ENCODE peak calls at places on chromosome 9, in six cellular contexts. W is esophagus muscularis mucosa, U is ovary, T is tibial nerve, H is stomach, F is gastrocnemius medialis. C is an unnamed sample.

GRCh38 chr9:38054653-38055052 is 14.4 kb downstream of the SHB start:
- DNase-seq in U (no peak), W (no peak), T (no peak), F (no peak), H (no peak), C (no peak)

GRCh38 chr9:10232352-10232930 is 380.4 kb downstream of the PTPRD start:
- DNase-seq in U (no peak), H (peak), T (no peak), F (no peak), W (no peak), C (no peak)

GRCh38 chr9:37650873-37651768 is at the start of gene FRMPD1:
- DNase-seq in H (peak), T (no peak), F (peak), U (peak), W (no peak), C (no peak)

GRCh38 chr9:130527651-130528310 is 51.6 kb upstream of the FUBP3 start:
- DNase-seq in H (no peak), F (no peak), T (no peak), U (no peak), W (no peak), C (no peak)

GRCh38 chr9:90940280-90940679 is 138.7 kb downstream of the SYK start:
- DNase-seq in T (no peak), H (no peak), F (no peak), U (no peak), W (no peak), C (no peak)

GRCh38 chr9:89534888-89535287 is 37.0 kb upstream of the SEMA4D start:
- DNase-seq in H (no peak), F (no peak), T (no peak), W (no peak), U (no peak), C (no peak)

GRCh38 chr9:38141751-38142150 is 72.7 kb upstream of the SHB start:
- DNase-seq in H (no peak), U (no peak), W (no peak), F (no peak), T (no peak), C (no peak)

GRCh38 chr9:116978155-116978554 is 291.1 kb downstream of the TRIM32 start:
- DNase-seq in W (peak), F (no peak), H (no peak), T (no peak), U (no peak), C (no peak)

GRCh38 chr9:16268037-16269010 is 602.1 kb downstream of the BNC2 start:
- DNase-seq in H (no peak), U (no peak), F (no peak), T (no peak), W (no peak), C (no peak)

GRCh38 chr9:130036099-130036498 is 6.9 kb downstream of the FNBP1 start:
- DNase-seq in U (no peak), W (no peak), H (no peak), T (no peak), F (no peak), C (no peak)

GRCh38 chr9:17003576-17004240 is 131.1 kb upstream of the CNTLN start:
- DNase-seq in T (no peak), W (no peak), F (no peak), H (no peak), U (no peak), C (no peak)

GRCh38 chr9:19498015-19498414 is 89.2 kb downstream of the ACER2 start:
- DNase-seq in F (no peak), W (peak), H (no peak), U (no peak), T (no peak), C (no peak)

GRCh38 chr9:15400281-15400941 is 22.3 kb upstream of the SNAPC3 start:
- DNase-seq in U (no peak), W (no peak), H (no peak), T (no peak), F (no peak), C (no peak)

GRCh38 chr9:137307255-137308101 is 5.4 kb upstream of the NRARP start:
- DNase-seq in W (no peak), F (no peak), U (peak), H (no peak), T (no peak), C (no peak)

GRCh38 chr9:34684816-34685215 is 6.3 kb downstream of the CCL19 start:
- DNase-seq in F (no peak), U (no peak), H (no peak), T (no peak), W (no peak), C (no peak)

GRCh38 chr9:94802795-94803194 is 76.3 kb downstream of the AOPEP start:
- DNase-seq in H (no peak), F (no peak), T (no peak), W (no peak), U (no peak), C (no peak)
- H3K27ac ChIP-seq in H (no peak), F (no peak), T (no peak), W (no peak), U (no peak), C (peak)

DNA sequence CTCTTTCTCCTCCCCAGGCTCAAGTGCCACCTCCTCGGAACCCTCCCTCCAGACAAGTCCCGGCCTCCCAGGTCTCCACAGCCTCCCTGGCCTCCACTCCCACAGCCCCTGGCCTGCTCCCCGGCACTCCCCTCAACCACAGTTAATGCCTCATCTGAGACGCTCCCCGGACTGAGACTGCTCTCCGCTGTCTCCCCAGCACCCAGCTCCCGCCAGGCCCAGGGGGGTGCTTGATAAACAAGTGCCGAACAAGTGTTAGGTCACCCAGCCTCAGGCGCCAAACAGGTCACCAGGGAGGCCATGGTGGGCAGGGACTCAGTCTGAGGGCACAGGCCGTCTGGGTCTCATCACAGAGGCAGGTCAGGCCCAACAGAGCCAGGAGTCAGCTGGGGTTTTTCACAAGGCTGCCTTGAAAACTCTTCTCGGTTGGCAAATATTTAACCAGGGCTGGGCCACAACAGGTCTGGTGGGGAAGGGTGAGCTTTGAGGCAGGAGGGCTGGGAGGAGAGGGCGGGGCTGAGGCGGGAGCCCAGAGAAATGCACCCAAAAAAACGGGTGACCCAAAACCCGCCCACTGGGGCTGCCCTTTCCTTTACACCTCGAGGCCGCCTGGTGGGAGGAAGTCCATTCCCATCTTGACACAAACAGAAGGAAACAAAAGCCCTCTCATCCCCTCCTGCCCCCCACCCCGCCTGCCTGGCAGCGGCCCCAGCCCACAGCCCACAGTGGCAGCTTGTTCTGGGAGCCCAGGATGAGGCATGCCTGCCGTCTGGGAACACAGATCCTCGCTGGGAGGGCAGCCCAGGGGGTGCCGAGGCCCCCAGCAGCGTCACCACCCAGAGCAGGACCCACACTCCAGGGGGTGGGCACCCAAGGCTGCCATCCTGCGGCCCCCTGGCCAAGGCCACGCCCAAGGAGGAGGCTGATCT is 66.6 kb upstream of the STXBP1 start:
- DNase-seq in U (peak), F (no peak), W (no peak), T (peak), H (peak), C (peak)
- TF ChIP-seq CTCF in U (no peak), F (no peak), W (no peak), T (peak), H (no peak), C (no peak)

GRCh38 chr9:131734165-131734610 is 5.7 kb downstream of the RAPGEF1 start:
- DNase-seq in W (no peak), T (no peak), F (peak), U (no peak), H (peak), C (no peak)
- H3K4me3 ChIP-seq in W (no peak), T (no peak), F (no peak), U (no peak), H (no peak), C (no peak)

GRCh38 chr9:134794726-134795370 is 85.8 kb upstream of the FCN2 start:
- DNase-seq in F (no peak), H (no peak), U (no peak), T (no peak), W (no peak), C (no peak)

GRCh38 chr9:134792627-134793026 is 88.0 kb upstream of the FCN2 start:
- DNase-seq in F (no peak), H (no peak), T (no peak), W (no peak), U (no peak), C (no peak)

GRCh38 chr9:134793281-134793680 is 87.3 kb upstream of the FCN2 start:
- DNase-seq in H (no peak), W (no peak), T (no peak), F (no peak), U (no peak), C (no peak)

GRCh38 chr9:134800791-134801339 is 79.7 kb upstream of the FCN2 start:
- DNase-seq in H (no peak), W (no peak), T (no peak), U (peak), F (peak), C (peak)

GRCh38 chr9:134796882-134797281 is 83.7 kb upstream of the FCN2 start:
- DNase-seq in T (no peak), W (no peak), H (no peak), F (no peak), U (no peak), C (no peak)
- H3K27ac ChIP-seq in T (no peak), W (no peak), H (no peak), F (no peak), U (peak), C (no peak)

GRCh38 chr9:95181226-95181818 is 136.2 kb downstream of the FANCC start:
- DNase-seq in H (no peak), F (no peak), U (no peak), T (no peak), W (no peak), C (no peak)
- TF ChIP-seq CTCF in H (no peak), F (peak), U (no peak), T (peak), W (peak), C (peak)

GRCh38 chr9:93100265-93100636 is 4.2 kb downstream of the CARD19 start:
- DNase-seq in H (no peak), F (peak), T (no peak), U (peak), W (no peak), C (no peak)
- H3K4me3 ChIP-seq in H (no peak), F (no peak), T (no peak), U (no peak), W (no peak), C (no peak)

DNA sequence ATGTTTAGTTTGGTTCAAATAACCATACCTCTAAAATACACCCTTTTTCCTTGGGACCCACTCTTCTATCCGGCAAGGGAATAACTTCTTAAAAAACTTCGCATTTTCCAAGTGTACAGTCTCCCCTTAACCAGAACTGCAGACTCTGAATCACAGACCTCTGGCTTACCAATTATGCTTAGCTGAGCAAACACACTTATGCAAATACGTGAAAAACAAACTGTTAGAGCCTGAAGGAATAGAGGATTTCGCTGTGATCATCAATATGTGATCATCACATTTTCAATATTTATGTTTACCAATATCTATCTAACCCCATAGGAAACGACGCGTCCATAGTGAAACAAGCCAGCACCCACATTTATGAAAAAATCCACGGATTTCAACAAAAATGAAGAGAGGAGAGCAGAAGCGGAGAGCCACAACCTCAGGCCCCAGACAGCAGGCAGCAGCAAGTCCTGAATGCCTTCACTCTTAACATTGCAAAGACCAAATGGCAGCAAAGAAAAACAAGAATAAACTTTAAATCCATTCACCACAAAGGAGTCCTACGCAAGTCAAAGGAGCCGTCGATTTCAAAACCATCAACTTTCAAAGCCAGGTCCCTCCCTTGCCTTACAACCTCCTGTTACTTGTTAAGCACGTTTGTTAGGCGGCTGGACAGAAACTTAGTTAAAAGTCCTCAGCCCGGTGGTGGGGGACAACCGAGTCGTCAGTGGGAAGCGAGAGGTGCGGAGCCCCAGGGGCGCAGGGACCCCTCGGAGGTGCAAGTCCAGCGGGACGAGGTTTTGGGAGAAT is 1.1 kb downstream of the LPAR1 start:
- DNase-seq in W (no peak), U (no peak), H (no peak), T (no peak), F (no peak), C (no peak)
- H3K27ac ChIP-seq in W (peak), U (peak), H (peak), T (peak), F (peak), C (peak)

DNA sequence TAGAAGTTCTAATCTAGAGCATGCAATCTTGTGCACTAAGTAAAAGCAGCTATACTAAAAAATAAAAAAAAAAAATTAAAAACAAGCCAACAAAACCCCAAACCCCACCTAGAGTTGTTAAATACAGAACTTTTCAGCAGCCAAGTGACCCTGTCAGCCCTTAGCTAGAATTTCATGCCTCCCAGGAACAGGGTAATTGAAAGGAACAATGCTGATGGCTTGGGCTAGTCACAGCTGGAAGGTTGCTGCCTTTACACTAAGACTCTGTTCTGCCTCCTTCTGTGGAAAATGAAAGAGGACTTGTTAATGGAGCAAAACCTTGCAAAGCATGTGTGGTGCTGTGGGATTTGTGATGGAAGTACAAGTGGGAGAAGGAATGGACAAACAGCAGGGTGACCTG is 14.7 kb upstream of the TMEM252 start:
- DNase-seq in W (no peak), T (no peak), H (no peak), U (no peak), F (no peak), C (no peak)
- TF ChIP-seq CTCF in W (no peak), T (no peak), H (no peak), U (no peak), F (no peak), C (no peak)

GRCh38 chr9:134671341-134672113 is 29.9 kb downstream of the COL5A1 start:
- DNase-seq in T (no peak), U (no peak), W (no peak), F (no peak), H (no peak), C (no peak)
- H3K4me3 ChIP-seq in T (no peak), U (no peak), W (no peak), F (no peak), H (no peak), C (no peak)

DNA sequence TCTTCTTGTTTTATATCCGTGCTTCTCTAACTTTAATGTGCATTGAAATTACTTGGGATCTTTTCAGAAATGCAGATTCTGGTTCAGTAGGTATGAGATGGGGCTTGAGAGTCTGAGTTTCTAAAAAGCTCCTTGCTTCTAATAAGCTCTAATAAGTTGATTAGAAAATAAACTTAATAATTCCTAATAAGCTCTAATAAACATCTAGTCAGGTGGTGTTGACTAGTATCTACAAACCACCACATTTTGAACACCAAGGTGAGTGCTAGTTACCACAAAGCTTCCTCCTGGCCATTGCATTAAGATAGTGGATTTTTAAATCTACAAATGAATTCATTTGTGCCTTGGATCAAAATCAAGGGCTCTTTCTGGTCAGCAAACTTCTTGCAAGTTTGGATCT is 5.3 kb downstream of the TMOD1 start:
- DNase-seq in H (no peak), F (no peak), T (no peak), U (no peak), W (no peak), C (no peak)
- H3K27ac ChIP-seq in H (no peak), F (no peak), T (no peak), U (no peak), W (peak), C (no peak)

C was measured in dorsolateral prefrontal cortex.